ENCODE peak calls at places on chromosome 15, in six cellular contexts. One of them, this sample, is unnamed.

GRCh38 chr15:81308260-81308659 is 15.7 kb downstream of the STARD5 start:
- DNase-seq in kidney epithelial cell: no peak
- DNase-seq in neural crest cell: no peak
- DNase-seq in NCI-H2107: no peak
- DNase-seq in endothelial cell: no peak
- DNase-seq in T-helper 1 cell: no peak
- DNase-seq in this sample: no peak

GRCh38 chr15:77871838-77872371 is 205.6 kb downstream of the TBC1D2B start:
- DNase-seq in kidney epithelial cell: no peak
- DNase-seq in neural crest cell: no peak
- DNase-seq in NCI-H2107: no peak
- DNase-seq in endothelial cell: peak
- DNase-seq in T-helper 1 cell: no peak
- DNase-seq in this sample: no peak

GRCh38 chr15:40525855-40526254 is 39.0 kb downstream of the CCDC32 start:
- DNase-seq in NCI-H2107: no peak
- DNase-seq in kidney epithelial cell: no peak
- DNase-seq in T-helper 1 cell: no peak
- DNase-seq in endothelial cell: no peak
- DNase-seq in neural crest cell: no peak
- DNase-seq in this sample: no peak

GRCh38 chr15:82571722-82572222 is 31.5 kb upstream of the RPS17 start:
- DNase-seq in NCI-H2107: no peak
- DNase-seq in T-helper 1 cell: no peak
- DNase-seq in endothelial cell: peak
- DNase-seq in kidney epithelial cell: no peak
- DNase-seq in neural crest cell: peak
- DNase-seq in this sample: peak

GRCh38 chr15:99424978-99425665 is 140.7 kb upstream of the MEF2A start:
- DNase-seq in neural crest cell: no peak
- DNase-seq in endothelial cell: no peak
- DNase-seq in kidney epithelial cell: peak
- DNase-seq in NCI-H2107: no peak
- DNase-seq in T-helper 1 cell: peak
- DNase-seq in this sample: peak

GRCh38 chr15:89777821-89778380 is 1.8 kb downstream of the MESP2 start:
- DNase-seq in kidney epithelial cell: no peak
- DNase-seq in NCI-H2107: no peak
- DNase-seq in T-helper 1 cell: no peak
- DNase-seq in neural crest cell: no peak
- DNase-seq in endothelial cell: no peak
- DNase-seq in this sample: no peak

GRCh38 chr15:56215769-56216168 is 27.9 kb downstream of the RFX7 start:
- DNase-seq in T-helper 1 cell: no peak
- DNase-seq in NCI-H2107: no peak
- DNase-seq in kidney epithelial cell: peak
- DNase-seq in neural crest cell: no peak
- DNase-seq in endothelial cell: no peak
- DNase-seq in this sample: no peak

GRCh38 chr15:64828985-64829384 is 3.5 kb upstream of the PIF1 start:
- DNase-seq in endothelial cell: no peak
- DNase-seq in T-helper 1 cell: no peak
- DNase-seq in NCI-H2107: no peak
- DNase-seq in neural crest cell: no peak
- DNase-seq in kidney epithelial cell: no peak
- DNase-seq in this sample: no peak

GRCh38 chr15:73954188-73955145 is 28.2 kb downstream of the LOXL1 start:
- DNase-seq in T-helper 1 cell: no peak
- DNase-seq in NCI-H2107: no peak
- DNase-seq in neural crest cell: no peak
- DNase-seq in kidney epithelial cell: no peak
- DNase-seq in endothelial cell: no peak
- DNase-seq in this sample: no peak

GRCh38 chr15:36449084-36449661 is 130.3 kb upstream of the CDIN1 start:
- DNase-seq in endothelial cell: no peak
- DNase-seq in NCI-H2107: no peak
- DNase-seq in T-helper 1 cell: no peak
- DNase-seq in kidney epithelial cell: no peak
- DNase-seq in neural crest cell: no peak
- DNase-seq in this sample: no peak

GRCh38 chr15:36970522-36970921 is 129.8 kb downstream of the MEIS2 start:
- DNase-seq in NCI-H2107: no peak
- DNase-seq in neural crest cell: no peak
- DNase-seq in T-helper 1 cell: no peak
- DNase-seq in kidney epithelial cell: no peak
- DNase-seq in endothelial cell: no peak
- DNase-seq in this sample: no peak

GRCh38 chr15:98562361-98562791 is 86.0 kb upstream of the IGF1R start:
- DNase-seq in NCI-H2107: no peak
- DNase-seq in endothelial cell: no peak
- DNase-seq in neural crest cell: no peak
- DNase-seq in kidney epithelial cell: no peak
- DNase-seq in T-helper 1 cell: no peak
- DNase-seq in this sample: no peak

GRCh38 chr15:66072616-66073361 is 180.8 kb downstream of the MEGF11 start:
- DNase-seq in NCI-H2107: no peak
- DNase-seq in kidney epithelial cell: no peak
- DNase-seq in endothelial cell: no peak
- DNase-seq in T-helper 1 cell: no peak
- DNase-seq in neural crest cell: no peak
- DNase-seq in this sample: peak

GRCh38 chr15:86915811-86916331 is 836.2 kb downstream of the AGBL1 start:
- DNase-seq in neural crest cell: peak
- DNase-seq in kidney epithelial cell: peak
- DNase-seq in T-helper 1 cell: no peak
- DNase-seq in endothelial cell: peak
- DNase-seq in NCI-H2107: no peak
- DNase-seq in this sample: peak

This sample was measured in adrenal gland.